ENCODE peak calls at places on chromosome 14, in seven cellular contexts. P is PC-9, J is MM.1S, S is lung, K is heart left ventricle, U is SJCRH30, C is uterus. W is an unnamed sample. For H3K4me1 and H3K9me3, the result is how much of the 10 kb centered on the place peaks cover.

GRCh38 chr14:106417224-106418049 is 891.1 kb downstream of the TMEM121 start:
- DNase-seq in P (no peak), C (peak), U (peak), J (peak), K (no peak), S (peak), W (no peak)

GRCh38 chr14:95146079-95146771 is 11.1 kb downstream of the DICER1 start:
- DNase-seq in U (no peak), P (no peak), C (no peak), S (no peak), J (no peak), K (no peak), W (no peak)

GRCh38 chr14:66649515-66649914 is 141.6 kb downstream of the GPHN start:
- DNase-seq in J (no peak), S (no peak), K (no peak), C (no peak), U (peak), P (no peak), W (no peak)

GRCh38 chr14:81205639-81206038 is 15.1 kb downstream of the GTF2A1 start:
- DNase-seq in S (no peak), U (no peak), P (no peak), J (no peak), C (no peak), K (no peak), W (no peak)

GRCh38 chr14:91029451-91030217 is 30.8 kb downstream of the RPS6KA5 start:
- DNase-seq in P (no peak), U (no peak), J (no peak), K (no peak), C (no peak), S (no peak), W (no peak)

GRCh38 chr14:75023108-75023507 is 20.4 kb downstream of the EIF2B2 start:
- DNase-seq in K (no peak), S (no peak), U (no peak), C (no peak), P (no peak), J (no peak), W (no peak)

GRCh38 chr14:95318399-95318834 is 1.3 kb downstream of the CLMN start:
- DNase-seq in J (peak), C (no peak), S (no peak), P (no peak), K (no peak), U (no peak), W (no peak)

GRCh38 chr14:33432407-33433023 is 493.8 kb downstream of the NPAS3 start:
- DNase-seq in P (no peak), K (no peak), C (no peak), J (peak), S (peak), U (peak), W (no peak)

GRCh38 chr14:24368215-24368561 is 204 bp downstream of the NFATC4 start:
- DNase-seq in K (no peak), U (peak), S (no peak), J (no peak), P (no peak), C (no peak), W (no peak)

GRCh38 chr14:71824816-71825215 is 107.4 kb upstream of the RGS6 start:
- DNase-seq in K (no peak), C (no peak), S (no peak), P (no peak), U (no peak), J (no peak), W (no peak)

GRCh38 chr14:92951912-92952471 is 29.0 kb downstream of the CHGA start:
- DNase-seq in P (peak), U (peak), J (peak), K (peak), S (peak), C (peak), W (peak)

GRCh38 chr14:30243805-30244204 is 315.2 kb upstream of the G2E3 start:
- DNase-seq in P (peak), S (no peak), J (no peak), C (no peak), U (no peak), K (no peak), W (no peak)

GRCh38 chr14:100850841-100851585 is 25.1 kb downstream of the MEG3 start:
- DNase-seq in P (peak), S (peak), C (peak), J (peak), K (peak), U (peak), W (peak)

GRCh38 chr14:69152181-69152943 is 557 bp downstream of the DCAF5 start:
- DNase-seq in K (peak), P (no peak), U (peak), S (peak), J (peak), C (peak), W (no peak)

GRCh38 chr14:86237733-86238132 is 707.8 kb downstream of the FLRT2 start:
- DNase-seq in K (no peak), U (no peak), P (no peak), C (no peak), S (no peak), J (no peak), W (no peak)

GRCh38 chr14:100106260-100106659 is 41.0 kb downstream of the EVL start:
- DNase-seq in K (no peak), J (no peak), U (no peak), C (no peak), P (no peak), S (no peak), W (no peak)

GRCh38 chr14:24837280-24838046 is 203.5 kb upstream of the GZMB start:
- DNase-seq in P (no peak), S (no peak), K (no peak), C (no peak), U (no peak), J (no peak), W (no peak)

GRCh38 chr14:86787782-86788181 is 1205.2 kb downstream of the GALC start:
- DNase-seq in P (no peak), J (no peak), U (peak), K (no peak), C (no peak), S (no peak), W (no peak)

GRCh38 chr14:93970967-93971634 is 5.3 kb downstream of the ASB2 start:
- DNase-seq in C (no peak), J (peak), P (no peak), U (peak), S (no peak), K (no peak), W (no peak)

GRCh38 chr14:74875941-74876913 is at the start of gene PROX2:
- DNase-seq in C (no peak), P (no peak), S (no peak), J (no peak), K (no peak), U (peak), W (no peak)

GRCh38 chr14:72573725-72574426 is 320.0 kb downstream of the DPF3 start:
- DNase-seq in K (no peak), U (no peak), P (no peak), C (no peak), J (no peak), S (no peak), W (no peak)

GRCh38 chr14:89428556-89429196 is 11.6 kb upstream of the FOXN3 start:
- DNase-seq in J (no peak), P (no peak), S (no peak), K (no peak), U (peak), C (peak), W (no peak)

GRCh38 chr14:21133896-21134295 is 22.0 kb downstream of the OR5AU1 start:
- DNase-seq in J (no peak), C (no peak), P (no peak), U (no peak), K (no peak), S (no peak), W (no peak)

GRCh38 chr14:37590810-37591139 is 4.3 kb downstream of the FOXA1 start:
- DNase-seq in P (no peak), U (no peak), K (no peak), C (no peak), S (no peak), J (no peak), W (no peak)

GRCh38 chr14:98018626-98019025 is 1221.4 kb downstream of the VRK1 start:
- DNase-seq in P (no peak), C (no peak), S (no peak), J (no peak), U (no peak), K (no peak), W (no peak)

GRCh38 chr14:74684444-74684843 is 28.4 kb downstream of the AREL1 start:
- DNase-seq in C (no peak), U (no peak), S (no peak), K (no peak), P (no peak), J (no peak), W (no peak)

GRCh38 chr14:69614592-69614991 is 3.2 kb downstream of the SUSD6 start:
- DNase-seq in C (no peak), J (no peak), S (peak), P (no peak), U (no peak), K (no peak), W (no peak)

GRCh38 chr14:62614117-62614516 is 431.1 kb downstream of the KCNH5 start:
- DNase-seq in S (no peak), J (no peak), C (no peak), U (peak), P (no peak), K (no peak), W (no peak)

GRCh38 chr14:68808696-68809095 is 15.8 kb upstream of the ZFP36L1 start:
- DNase-seq in S (no peak), K (no peak), C (no peak), P (no peak), J (no peak), U (no peak), W (no peak)

GRCh38 chr14:61678966-61679365 is 16.3 kb upstream of the HIF1A start:
- DNase-seq in P (no peak), K (no peak), U (peak), J (no peak), C (no peak), S (no peak), W (no peak)

GRCh38 chr14:26709019-26709418 is 111.2 kb upstream of the NOVA1 start:
- DNase-seq in S (no peak), K (no peak), P (peak), C (no peak), U (no peak), J (no peak), W (no peak)

GRCh38 chr14:37583358-37584210 is 11.5 kb downstream of the FOXA1 start:
- DNase-seq in K (no peak), J (no peak), P (no peak), S (no peak), C (no peak), U (no peak), W (no peak)

GRCh38 chr14:23695220-23695999 is 59.2 kb downstream of the DHRS2 start:
- DNase-seq in K (no peak), U (no peak), S (no peak), C (no peak), P (no peak), J (no peak), W (no peak)

GRCh38 chr14:101927859-101928258 is 36.5 kb upstream of the DYNC1H1 start:
- DNase-seq in J (no peak), C (peak), P (no peak), U (peak), K (peak), S (peak), W (no peak)

GRCh38 chr14:87111141-87111540 is 881.8 kb downstream of the GALC start:
- DNase-seq in P (no peak), S (no peak), K (no peak), J (no peak), U (no peak), C (no peak), W (no peak)

GRCh38 chr14:98906123-98906995 is 365.6 kb downstream of the BCL11B start:
- DNase-seq in P (no peak), C (no peak), K (no peak), S (peak), J (no peak), U (peak), W (no peak)

GRCh38 chr14:34474187-34474679 is 12.2 kb upstream of the SPTSSA start:
- DNase-seq in S (no peak), U (no peak), C (no peak), K (no peak), J (no peak), P (no peak), W (no peak)

GRCh38 chr14:99946652-99947489 is 118.4 kb upstream of the EVL start:
- DNase-seq in P (no peak), C (no peak), K (no peak), J (peak), U (peak), S (no peak), W (no peak)

GRCh38 chr14:70744631-70745030 is 64.7 kb downstream of the MAP3K9 start:
- DNase-seq in S (no peak), P (no peak), J (no peak), K (no peak), U (no peak), C (no peak), W (no peak)

GRCh38 chr14:22556021-22556989 is 32.7 kb downstream of the DAD1 start:
- DNase-seq in P (peak), S (peak), U (peak), K (peak), J (peak), C (peak), W (no peak)

GRCh38 chr14:22555573-22556011 is 33.4 kb downstream of the DAD1 start:
- DNase-seq in C (no peak), P (no peak), K (no peak), S (no peak), J (peak), U (no peak), W (no peak)

GRCh38 chr14:22558221-22558913 is 30.7 kb downstream of the DAD1 start:
- DNase-seq in U (no peak), C (no peak), J (no peak), S (no peak), P (no peak), K (no peak), W (no peak)

GRCh38 chr14:22557846-22558220 is 31.2 kb downstream of the DAD1 start:
- DNase-seq in C (no peak), U (no peak), K (no peak), J (no peak), S (no peak), P (no peak), W (no peak)

GRCh38 chr14:22556990-22557623 is 31.9 kb downstream of the DAD1 start:
- DNase-seq in C (peak), S (peak), J (peak), K (peak), U (peak), P (peak), W (no peak)
- H3K4me1 ChIP-seq in C (under half), S (under half), J (under half), K (under half), U (under half), P (under half), W (under half)

DNA sequence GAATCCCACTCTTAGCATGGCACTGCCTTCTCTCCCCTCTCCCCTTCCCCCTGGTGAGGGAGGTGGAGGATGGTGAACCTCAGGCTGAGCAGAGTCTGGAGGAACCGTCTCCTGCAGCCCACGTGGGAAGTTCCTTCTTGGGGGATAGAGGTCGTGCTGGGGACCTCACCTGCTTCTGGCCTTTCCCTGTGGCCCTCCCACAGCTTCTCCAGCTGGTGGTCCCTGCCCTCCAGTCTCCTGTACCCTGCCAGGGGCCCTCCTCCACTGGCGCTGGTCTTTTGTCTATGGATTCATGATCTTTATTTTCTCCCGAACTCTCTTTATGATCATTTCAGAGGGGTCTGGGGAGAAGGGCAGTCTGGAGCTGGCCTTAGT is 9.0 kb upstream of the MTA1 start:
- DNase-seq in K (no peak), S (no peak), C (no peak), J (no peak), P (no peak), U (no peak), W (no peak)
- H3K4me3 ChIP-seq in K (no peak), S (no peak), C (no peak), J (no peak), P (peak), U (peak), W (no peak)

GRCh38 chr14:83849999-83850611 is 1679.8 kb upstream of the FLRT2 start:
- DNase-seq in P (no peak), U (no peak), J (no peak), S (no peak), C (no peak), K (no peak), W (no peak)
- H3K9me3 ChIP-seq in P (under half), U (under half), J (under half), S (under half), C (under half), K (under half), W (under half)

GRCh38 chr14:103519043-103519836 is 3.4 kb downstream of the CKB start:
- DNase-seq in P (no peak), C (peak), S (no peak), J (no peak), K (peak), U (no peak), W (no peak)

GRCh38 chr14:103520269-103520656 is 2.4 kb downstream of the CKB start:
- DNase-seq in U (no peak), J (no peak), C (no peak), P (no peak), K (no peak), S (no peak), W (no peak)

GRCh38 chr14:103518416-103519042 is 4.1 kb downstream of the CKB start:
- DNase-seq in S (no peak), P (peak), C (peak), K (peak), J (no peak), U (peak), W (peak)

GRCh38 chr14:103520657-103521437 is 1.8 kb downstream of the CKB start:
- DNase-seq in J (peak), K (peak), S (peak), U (no peak), C (peak), P (peak), W (no peak)

GRCh38 chr14:103519837-103520212 is 2.8 kb downstream of the CKB start:
- DNase-seq in S (no peak), C (peak), U (no peak), P (no peak), K (peak), J (no peak), W (no peak)
- H3K4me1 ChIP-seq in S (under half), C (under half), U (under half), P (under half), K (half or more), J (under half), W (under half)

DNA sequence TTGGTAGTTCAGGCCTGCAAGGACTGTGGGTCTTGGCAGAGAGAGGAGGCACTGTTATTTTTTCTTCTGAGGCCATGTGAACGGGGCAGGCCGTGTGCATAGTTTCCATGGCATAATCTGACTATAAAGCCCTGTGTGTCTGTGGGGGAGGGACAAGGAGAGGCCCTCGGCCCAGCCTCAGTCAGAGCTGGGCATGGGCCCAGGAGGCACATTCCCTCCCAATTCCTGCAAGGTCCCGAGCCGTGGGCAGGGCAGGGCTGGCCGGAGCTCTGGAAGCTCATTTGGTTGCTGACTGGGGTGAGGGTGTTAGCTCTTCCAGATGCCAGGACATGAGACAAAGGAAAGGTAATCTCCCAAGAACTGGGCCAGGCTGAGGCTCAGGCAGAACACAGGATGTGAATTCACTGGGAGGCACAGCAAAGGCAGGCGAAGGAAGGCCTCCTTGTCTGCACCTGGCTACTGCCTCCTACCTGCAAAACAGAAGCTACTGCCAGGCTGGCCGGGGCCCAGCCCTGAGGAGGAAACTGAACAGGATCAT is 22.0 kb upstream of the PLEKHG3 start:
- DNase-seq in U (no peak), S (no peak), C (peak), K (peak), J (no peak), P (no peak), W (no peak)
- H3K4me3 ChIP-seq in U (no peak), S (no peak), C (no peak), K (no peak), J (no peak), P (no peak), W (no peak)